ENCODE peak calls at places on chromosomes 12 and 14, in four cellular contexts. K is IMR-90, Y is A549, U is HepG2. F is an unnamed sample.

GRCh38 chr12:109033239-109034196 is 12.7 kb upstream of the SVOP start:
- DNase-seq in Y (no peak), U (no peak), K (no peak), F (no peak)

GRCh38 chr12:59444932-59445331 is 150.9 kb upstream of the SLC16A7 start:
- DNase-seq in U (no peak), K (peak), Y (no peak), F (no peak)

GRCh38 chr14:72500234-72500838 is 393.6 kb downstream of the DPF3 start:
- DNase-seq in K (no peak), Y (no peak), U (no peak), F (no peak)

GRCh38 chr12:106195638-106196037 is 52.2 kb downstream of the CKAP4 start:
- DNase-seq in U (peak), K (peak), Y (no peak), F (no peak)

GRCh38 chr12:52190860-52191729 is 719 bp downstream of the KRT80 start:
- DNase-seq in U (no peak), Y (peak), K (peak), F (no peak)

GRCh38 chr14:94769413-94770250 is at the start of gene GSC:
- DNase-seq in K (peak), U (no peak), Y (peak), F (no peak)

GRCh38 chr12:105741786-105742566 is 396.8 kb downstream of the NUAK1 start:
- DNase-seq in U (no peak), K (peak), Y (no peak), F (no peak)

GRCh38 chr12:54292083-54292930 is 8.5 kb downstream of the NFE2 start:
- DNase-seq in Y (no peak), U (no peak), K (no peak), F (no peak)

GRCh38 chr12:19206493-19207077 is 77.1 kb downstream of the PLEKHA5 start:
- DNase-seq in K (no peak), Y (no peak), U (no peak), F (no peak)

GRCh38 chr12:46900734-46901463 is 75.1 kb upstream of the SLC38A4 start:
- DNase-seq in U (no peak), Y (no peak), K (no peak), F (no peak)

GRCh38 chr14:102264355-102264754 is 40.6 kb downstream of the MOK start:
- DNase-seq in U (no peak), Y (no peak), K (no peak), F (no peak)

GRCh38 chr12:119006749-119007148 is 25.4 kb downstream of the SRRM4 start:
- DNase-seq in K (no peak), U (no peak), Y (no peak), F (no peak)

GRCh38 chr14:34355584-34356266 is 106.3 kb downstream of the SPTSSA start:
- DNase-seq in K (peak), U (peak), Y (no peak), F (no peak)

DNA sequence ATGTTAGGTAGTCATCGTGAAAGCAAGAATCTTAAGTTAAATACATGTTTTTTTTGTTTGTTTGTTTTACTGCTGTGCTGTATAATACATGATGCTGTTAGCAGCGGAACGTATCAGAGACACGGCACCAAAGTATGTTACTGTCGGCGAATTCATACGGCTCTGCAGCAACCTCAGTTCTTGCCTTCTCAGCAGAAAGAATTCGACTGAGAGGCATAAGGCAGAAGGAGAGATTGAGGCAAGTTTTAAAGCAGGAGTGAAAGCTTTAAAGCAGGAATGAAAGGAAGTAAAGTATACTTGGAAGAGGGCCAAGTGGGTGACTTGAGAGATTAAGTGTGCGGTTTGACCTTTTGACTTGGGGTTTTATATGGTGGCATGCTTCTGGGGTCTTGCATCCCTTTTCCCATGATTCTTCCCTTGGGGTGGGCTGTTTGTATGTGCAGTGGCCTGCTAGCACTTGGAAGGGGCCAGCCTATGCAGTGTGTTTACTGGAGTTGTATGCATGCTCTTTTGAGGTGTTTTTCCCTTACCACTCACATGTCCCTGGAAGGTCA is 23.7 kb downstream of the LEMD3 start:
- DNase-seq in U (no peak), K (peak), Y (no peak), F (peak)
- TF ChIP-seq MAZ in U (no peak), K (no peak), Y (no peak), F (no peak)

DNA sequence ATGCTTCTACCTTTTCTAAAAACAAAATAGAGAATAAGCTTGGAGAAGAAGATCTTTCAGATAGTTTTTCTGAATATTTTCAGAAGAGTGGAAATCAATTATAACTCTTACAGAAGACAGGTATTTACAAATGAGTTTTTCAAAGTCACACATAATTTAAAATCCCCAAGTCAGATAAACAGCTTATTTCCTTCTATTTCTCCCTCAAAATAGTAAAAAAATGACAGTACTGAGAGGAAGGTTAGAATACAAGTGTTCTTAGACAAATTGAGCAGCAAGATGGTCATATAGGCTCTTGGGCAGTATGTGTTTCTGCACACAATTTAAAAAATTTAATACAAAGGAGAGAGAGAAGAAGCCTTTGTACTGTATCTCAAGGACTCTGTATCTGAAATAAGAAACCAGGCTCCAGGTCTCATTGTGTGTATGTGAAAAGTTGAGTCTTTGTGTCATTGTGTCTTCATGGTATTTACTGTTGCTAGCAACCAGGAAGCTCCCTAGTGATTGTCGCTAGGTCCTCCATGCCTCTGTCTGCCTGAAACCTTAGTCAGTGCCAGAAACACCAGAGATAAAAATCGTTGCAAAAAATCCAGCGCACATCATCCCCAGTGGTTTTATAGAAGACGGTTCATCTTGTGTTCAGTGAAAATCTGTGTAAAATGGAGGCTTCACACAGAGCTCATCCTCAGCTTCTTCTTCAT is 12.9 kb upstream of the TUBA1A start:
- DNase-seq in Y (no peak), U (no peak), K (peak), F (no peak)
- TF ChIP-seq MAZ in Y (no peak), U (no peak), K (no peak), F (no peak)

DNA sequence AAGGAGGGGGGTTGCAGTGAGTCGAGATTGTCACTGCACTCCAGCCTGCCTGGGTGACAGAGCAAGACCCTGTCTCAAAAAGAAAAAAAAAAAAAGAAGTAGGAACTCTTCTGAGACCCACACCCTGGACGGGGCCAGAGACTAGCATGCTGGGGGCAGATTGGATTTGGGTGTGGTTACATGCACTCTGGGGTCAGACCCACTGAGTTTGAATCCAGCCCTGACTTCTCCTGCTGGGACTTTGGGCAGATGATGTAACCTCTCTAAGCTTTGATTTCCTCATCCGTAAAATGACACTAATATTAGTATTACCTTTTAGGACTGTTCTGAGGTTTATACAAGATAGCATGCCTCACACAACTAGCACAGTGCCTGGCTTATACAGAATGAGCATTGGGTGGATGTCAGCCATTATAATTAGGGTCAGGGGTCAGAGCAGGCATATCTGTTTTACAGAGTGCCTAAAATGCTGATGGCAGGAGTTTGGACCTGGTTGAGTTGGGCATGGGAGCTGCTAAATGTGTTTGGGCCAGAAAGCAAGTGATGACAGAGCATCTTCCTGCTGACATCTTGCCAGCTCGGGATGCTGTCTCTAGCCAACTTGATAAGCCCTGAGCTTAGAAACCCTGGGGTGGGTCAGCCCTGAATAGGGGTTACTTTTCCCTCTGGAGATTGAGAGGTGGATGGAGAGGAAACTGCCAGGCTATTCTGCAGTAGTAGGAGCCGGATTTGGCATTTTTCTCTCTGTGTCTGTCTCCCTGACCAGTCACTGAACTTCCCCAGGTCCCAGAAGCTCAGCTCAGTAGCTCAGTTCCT is 15.5 kb downstream of the TPCN1 start:
- DNase-seq in Y (no peak), K (no peak), U (no peak), F (no peak)
- TF ChIP-seq MAZ in Y (no peak), K (no peak), U (no peak), F (no peak)

GRCh38 chr14:36067428-36068187 is 108.9 kb downstream of the PTCSC3 start:
- DNase-seq in U (no peak), K (no peak), Y (no peak), F (no peak)

GRCh38 chr14:36069535-36069900 is 107.0 kb downstream of the PTCSC3 start:
- DNase-seq in Y (peak), K (peak), U (peak), F (peak)

GRCh38 chr14:36066636-36067035 is 109.9 kb downstream of the PTCSC3 start:
- DNase-seq in K (no peak), Y (no peak), U (no peak), F (no peak)

GRCh38 chr14:36068777-36069534 is 107.6 kb downstream of the PTCSC3 start:
- DNase-seq in U (no peak), K (peak), Y (no peak), F (no peak)

DNA sequence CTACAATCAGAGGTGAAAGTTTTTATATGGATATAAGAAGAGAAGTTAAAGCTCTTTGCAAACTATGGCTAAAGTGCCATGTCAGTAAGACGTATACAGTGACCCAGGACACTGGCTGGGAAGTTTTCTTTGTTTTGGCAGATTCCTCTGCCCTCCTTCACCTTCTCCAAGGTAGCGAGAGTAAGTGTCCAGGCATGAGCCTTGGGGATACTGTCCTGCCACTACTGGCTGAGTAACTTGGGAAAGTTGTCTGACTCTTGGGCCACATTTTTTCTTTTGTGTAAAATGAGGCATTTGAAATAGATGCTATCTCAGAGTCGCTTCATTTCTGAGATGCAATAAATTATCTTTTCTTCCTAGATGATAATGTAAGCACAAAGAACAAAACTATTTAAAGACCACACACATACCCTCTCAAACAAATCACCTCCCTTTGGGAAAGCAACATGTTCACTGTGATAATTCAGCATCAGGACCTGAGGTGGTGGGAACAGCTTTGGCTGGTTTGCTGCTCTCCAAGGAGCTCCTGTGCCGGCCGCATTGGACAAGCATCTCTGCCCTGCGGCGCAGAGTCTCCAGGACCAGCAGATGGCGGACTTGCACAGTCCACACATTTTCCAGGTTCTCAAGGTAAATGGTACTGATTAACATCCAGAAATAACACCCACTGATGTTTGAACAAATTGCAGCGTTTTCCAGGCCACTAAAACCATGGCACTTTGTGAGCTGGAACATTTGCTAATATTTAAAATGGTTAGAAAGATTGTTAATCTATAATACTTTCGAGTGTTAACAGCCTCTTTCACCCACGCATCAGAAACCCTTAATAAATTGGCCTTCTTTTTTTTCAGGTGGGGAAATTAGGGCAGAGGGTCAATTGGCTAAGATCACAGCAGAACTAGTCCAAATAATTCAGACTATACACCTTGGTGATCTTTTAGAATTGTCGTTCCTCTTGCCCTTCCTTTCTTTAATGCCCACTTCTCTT is 106.2 kb downstream of the PTCSC3 start:
- DNase-seq in U (peak), K (peak), Y (peak), F (peak)
- TF ChIP-seq MAZ in U (peak), K (no peak), Y (no peak), F (no peak)

DNA sequence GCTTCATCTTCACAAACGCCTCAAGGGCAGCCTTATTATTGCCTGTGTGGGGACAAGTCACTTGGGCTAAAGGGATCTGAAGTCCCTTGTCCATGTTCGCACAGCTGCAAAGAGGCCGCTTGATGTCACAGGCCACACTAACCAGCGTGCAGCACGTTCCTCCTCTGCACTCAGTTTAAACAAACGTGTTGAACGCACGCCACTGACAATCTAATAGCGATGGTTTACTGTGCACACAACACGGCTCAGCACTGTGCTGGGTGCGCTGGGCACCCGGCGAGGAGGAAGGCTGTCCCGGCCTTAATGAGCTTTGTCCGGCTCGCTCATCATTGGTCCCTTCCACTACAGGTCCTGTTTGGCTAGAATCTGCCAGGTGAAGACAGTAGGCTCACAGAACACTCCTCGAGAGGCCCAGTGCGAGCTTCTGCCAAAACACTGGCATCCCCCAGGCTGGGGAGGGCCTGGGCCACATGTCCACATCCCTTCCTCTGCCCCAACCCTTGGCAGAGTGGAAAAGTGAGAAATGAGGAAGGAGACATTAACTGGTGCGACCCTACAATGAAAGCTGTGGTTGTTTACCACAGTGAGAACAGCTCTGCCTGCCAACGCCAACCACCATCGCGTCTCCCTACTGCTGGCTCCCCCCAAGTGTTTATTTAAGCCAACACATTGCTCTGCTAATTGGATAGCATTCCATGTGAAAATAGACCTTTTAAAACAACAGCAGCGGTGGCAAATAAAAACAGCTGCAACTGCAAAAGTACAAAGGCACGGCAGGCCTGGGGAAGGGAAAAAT is 113.2 kb downstream of the RBM19 start:
- DNase-seq in U (no peak), K (no peak), Y (no peak), F (no peak)
- TF ChIP-seq MAZ in U (no peak), K (no peak), Y (no peak), F (no peak)

GRCh38 chr14:56185991-56186390 is 67.8 kb downstream of the PELI2 start:
- DNase-seq in K (no peak), Y (no peak), U (no peak), F (no peak)

GRCh38 chr14:56183631-56184157 is 65.5 kb downstream of the PELI2 start:
- DNase-seq in Y (no peak), U (no peak), K (peak), F (no peak)

GRCh38 chr14:56187736-56188135 is 69.5 kb downstream of the PELI2 start:
- DNase-seq in U (no peak), Y (no peak), K (no peak), F (no peak)

GRCh38 chr14:56194062-56194461 is 75.9 kb downstream of the PELI2 start:
- DNase-seq in Y (no peak), U (no peak), K (no peak), F (no peak)

GRCh38 chr14:56189306-56189705 is 71.1 kb downstream of the PELI2 start:
- DNase-seq in Y (peak), K (peak), U (no peak), F (no peak)
- TF ChIP-seq MAZ in Y (no peak), K (no peak), U (no peak), F (no peak)

GRCh38 chr14:104559769-104560585 is 19.6 kb upstream of the C14orf180 start:
- DNase-seq in U (no peak), K (no peak), Y (no peak), F (no peak)
- TF ChIP-seq MAZ in U (no peak), K (no peak), Y (no peak), F (no peak)